ENCODE peak calls at places on chromosomes 4 and X, in seven cellular contexts. R is tibial artery, Z is suprapubic skin, V is stomach, B is endothelial cell of umbilical vein, P is BE2C, S is SK-N-MC. G is an unnamed sample.

GRCh38 chr4:82848706-82849105 is 42.2 kb downstream of the SEC31A start:
- DNase-seq in B (no peak), P (no peak), Z (no peak), S (no peak), V (no peak), R (no peak), G (no peak)

GRCh38 chrX:82230013-82230412 is 1028.1 kb downstream of the SH3BGRL start:
- DNase-seq in V (no peak), Z (no peak), B (no peak), R (no peak), P (no peak), S (no peak), G (no peak)

GRCh38 chr4:85681194-85681803 is 206.3 kb downstream of the ARHGAP24 start:
- DNase-seq in Z (peak; percentile 65), S (peak; percentile 89), B (no peak), V (no peak), P (no peak), R (peak; percentile 71), G (no peak)

GRCh38 chr4:87734084-87734483 is 65.3 kb upstream of the IBSP start:
- DNase-seq in V (no peak), Z (no peak), P (no peak), S (no peak), B (no peak), R (no peak), G (no peak)

GRCh38 chr4:55069248-55069647 is 56.1 kb downstream of the KDR start:
- DNase-seq in Z (no peak), B (peak; percentile 95), P (no peak), R (no peak), V (no peak), S (no peak), G (no peak)

GRCh38 chrX:153564047-153564606 is 34.8 kb downstream of the CCNQ start:
- DNase-seq in B (no peak), R (no peak), S (no peak), Z (no peak), V (no peak), P (peak; percentile 74), G (peak; percentile 11)

GRCh38 chrX:20654596-20655106 is 387.9 kb upstream of the RPS6KA3 start:
- DNase-seq in R (no peak), Z (no peak), S (no peak), P (no peak), B (no peak), V (no peak), G (no peak)

GRCh38 chrX:21487832-21488231 is 113.6 kb downstream of the CNKSR2 start:
- DNase-seq in V (no peak), P (no peak), S (no peak), B (peak; percentile 34), Z (no peak), R (no peak), G (no peak)

GRCh38 chr4:85565761-85566480 is 91.0 kb downstream of the ARHGAP24 start:
- DNase-seq in V (no peak), B (no peak), S (no peak), P (no peak), Z (no peak), R (no peak), G (no peak)

GRCh38 chr4:126775485-126776106 is 857.2 kb upstream of the INTU start:
- DNase-seq in S (no peak), R (no peak), Z (no peak), B (no peak), V (no peak), P (no peak), G (no peak)

GRCh38 chr4:33649015-33649414 is 2595.3 kb downstream of the ARAP2 start:
- DNase-seq in S (no peak), B (no peak), V (no peak), Z (no peak), R (no peak), P (peak; percentile 15), G (no peak)
- H3K9me3 ChIP-seq in S (no peaks in the 10 kb centered on the region), B (no peaks in the 10 kb centered on the region), V (no peaks in the 10 kb centered on the region), Z (no peaks in the 10 kb centered on the region), R (no peaks in the 10 kb centered on the region), P (no peaks in the 10 kb centered on the region), G (no peaks in the 10 kb centered on the region)

GRCh38 chr4:18953613-18954012 is 932.1 kb upstream of the LCORL start:
- DNase-seq in Z (no peak), V (no peak), R (no peak), S (no peak), B (no peak), P (no peak), G (no peak)

GRCh38 chr4:18957721-18958120 is 936.2 kb upstream of the LCORL start:
- DNase-seq in R (no peak), V (no peak), P (no peak), B (no peak), S (no peak), Z (no peak), G (no peak)

GRCh38 chr4:18954538-18954937 is 933.0 kb upstream of the LCORL start:
- DNase-seq in V (no peak), S (no peak), P (no peak), B (no peak), Z (no peak), R (no peak), G (no peak)
- H3K9me3 ChIP-seq in V (no peaks in the 10 kb centered on the region), S (no peaks in the 10 kb centered on the region), P (no peaks in the 10 kb centered on the region), B (no peaks in the 10 kb centered on the region), Z (no peaks in the 10 kb centered on the region), R (no peaks in the 10 kb centered on the region), G (no peaks in the 10 kb centered on the region)

GRCh38 chr4:92257931-92258857 is 45.6 kb upstream of the GRID2 start:
- DNase-seq in R (no peak), Z (no peak), S (no peak), P (no peak), B (no peak), V (no peak), G (no peak)

GRCh38 chr4:92253986-92254671 is 49.6 kb upstream of the GRID2 start:
- DNase-seq in Z (no peak), P (no peak), S (no peak), V (no peak), R (no peak), B (no peak), G (no peak)

GRCh38 chr4:92253550-92253949 is 50.2 kb upstream of the GRID2 start:
- DNase-seq in Z (no peak), P (no peak), B (no peak), S (no peak), V (no peak), R (no peak), G (no peak)

GRCh38 chr4:92254767-92255442 is 48.9 kb upstream of the GRID2 start:
- DNase-seq in P (no peak), R (no peak), S (no peak), Z (no peak), B (no peak), V (no peak), G (no peak)

DNA sequence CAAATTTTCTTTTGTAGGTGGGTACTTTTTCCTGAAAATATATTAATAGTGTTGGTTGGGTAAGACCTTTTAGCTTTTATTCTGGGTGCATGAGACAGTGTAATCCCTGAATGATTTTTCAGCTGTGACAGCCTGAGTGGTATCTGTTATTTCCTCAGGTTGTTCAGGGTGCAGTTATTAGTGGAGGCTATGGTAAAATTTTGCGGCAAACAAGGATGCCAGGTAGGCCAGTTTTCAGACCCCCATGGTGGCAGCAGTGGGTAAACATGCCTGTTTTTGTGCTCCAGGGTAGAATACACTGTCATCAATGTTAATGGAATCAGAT is 47.9 kb upstream of the GRID2 start:
- DNase-seq in R (no peak), Z (no peak), V (no peak), P (no peak), B (no peak), S (no peak), G (no peak)
- H3K9me3 ChIP-seq in R (no peaks in the 10 kb centered on the region), Z (peaks cover 6% of the 10 kb centered on the region), V (peaks cover 18% of the 10 kb centered on the region), P (no peaks in the 10 kb centered on the region), B (no peaks in the 10 kb centered on the region), S (no peaks in the 10 kb centered on the region), G (no peaks in the 10 kb centered on the region)

DNA sequence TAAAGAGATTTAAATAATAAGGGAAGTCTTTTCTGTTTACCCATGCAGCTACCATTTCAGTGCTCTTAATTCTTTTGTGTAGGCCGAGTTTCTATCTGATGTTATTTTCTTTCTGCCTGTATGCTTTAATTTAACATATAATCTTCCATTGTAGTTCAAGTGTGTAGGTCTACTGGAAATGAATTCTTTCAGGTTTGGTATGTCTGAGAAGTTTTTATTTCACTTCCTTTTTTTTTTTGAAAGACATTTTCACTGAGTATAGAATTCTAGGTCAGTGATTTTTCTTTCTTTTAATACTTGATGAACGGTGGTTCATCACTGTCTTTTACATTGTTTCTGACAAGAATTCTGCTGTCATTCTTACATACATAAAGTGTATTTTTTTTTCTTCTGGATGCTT is 42.1 kb downstream of the VAMP7 start:
- DNase-seq in R (no peak), B (no peak), V (no peak), P (no peak), S (no peak), Z (no peak), G (no peak)
- H3K9me3 ChIP-seq in R (no peaks in the 10 kb centered on the region), B (no peaks in the 10 kb centered on the region), V (peaks cover 4% of the 10 kb centered on the region), P (no peaks in the 10 kb centered on the region), S (no peaks in the 10 kb centered on the region), Z (no peaks in the 10 kb centered on the region), G (no peaks in the 10 kb centered on the region)

GRCh38 chr4:173518419-173519102 is 11.5 kb downstream of the HAND2 start:
- DNase-seq in Z (no peak), B (no peak), V (no peak), R (no peak), P (peak; percentile 71), S (no peak), G (no peak)
- H3K9me3 ChIP-seq in Z (no peaks in the 10 kb centered on the region), B (no peaks in the 10 kb centered on the region), V (peaks cover 8% of the 10 kb centered on the region), R (no peaks in the 10 kb centered on the region), P (no peaks in the 10 kb centered on the region), S (no peaks in the 10 kb centered on the region), G (no peaks in the 10 kb centered on the region)

GRCh38 chrX:57681341-57681740 is 1.3 kb upstream of the NLRP2B start:
- DNase-seq in S (no peak), P (no peak), Z (no peak), V (no peak), B (no peak), R (no peak), G (no peak)
- H3K9me3 ChIP-seq in S (no peaks in the 10 kb centered on the region), P (no peaks in the 10 kb centered on the region), Z (no peaks in the 10 kb centered on the region), V (no peaks in the 10 kb centered on the region), B (no peaks in the 10 kb centered on the region), R (no peaks in the 10 kb centered on the region), G (no peaks in the 10 kb centered on the region)

G was measured in pancreas.